ENCODE peak calls at places on chromosomes 1 and 21, in ten cellular contexts. W, J, K, V, G, B, O, T, N and Q are unnamed samples.

GRCh38 chr1:47703981-47704596 is 266.2 kb downstream of the FOXD2 start:
- DNase-seq in V (peak), J (peak), K (no peak), N (no peak), T (no peak), B (no peak), G (no peak), O (no peak), W (no peak), Q (no peak)

GRCh38 chr1:167474191-167474641 is 44.1 kb downstream of the CD247 start:
- DNase-seq in V (peak), O (no peak), K (no peak), W (no peak), B (no peak), G (no peak), J (no peak), T (no peak), N (no peak), Q (no peak)

GRCh38 chr21:36839123-36839522 is 127.3 kb downstream of the HLCS start:
- DNase-seq in W (no peak), K (no peak), V (no peak), G (no peak), B (no peak), T (no peak), J (no peak), N (no peak), O (no peak), Q (no peak)

GRCh38 chr1:235588916-235589515 is 60.6 kb downstream of the GNG4 start:
- DNase-seq in T (no peak), J (peak), G (no peak), V (no peak), W (no peak), B (no peak), K (no peak), N (no peak), O (no peak), Q (no peak)

GRCh38 chr1:227774051-227774720 is 39.0 kb downstream of the SNAP47 start:
- DNase-seq in J (no peak), N (peak), K (no peak), T (no peak), O (no peak), W (no peak), B (no peak), V (peak), G (no peak), Q (no peak)

GRCh38 chr1:211632117-211632807 is 43.2 kb downstream of the NEK2 start:
- DNase-seq in T (no peak), V (no peak), O (no peak), G (no peak), K (no peak), J (no peak), W (no peak), B (no peak), N (no peak), Q (no peak)

GRCh38 chr1:98389809-98390208 is 271.7 kb upstream of the SNX7 start:
- DNase-seq in O (no peak), K (no peak), V (no peak), B (no peak), G (no peak), T (no peak), J (no peak), W (no peak), N (no peak), Q (no peak)

GRCh38 chr1:185045793-185046441 is 559 bp downstream of the RNF2 start:
- DNase-seq in K (no peak), W (peak), O (peak), G (peak), T (peak), N (peak), V (peak), J (peak), B (no peak), Q (no peak)

GRCh38 chr1:80214888-80215540 is 1208.5 kb upstream of the ADGRL4 start:
- DNase-seq in O (no peak), V (no peak), G (no peak), J (no peak), K (no peak), N (no peak), T (no peak), W (no peak), B (no peak), Q (no peak)

GRCh38 chr1:10459185-10459584 is 9.4 kb downstream of the CORT start:
- DNase-seq in T (no peak), V (no peak), K (no peak), N (no peak), W (no peak), G (no peak), O (peak), B (no peak), J (peak), Q (no peak)

GRCh38 chr21:35611752-35612151 is 448.6 kb downstream of the SETD4 start:
- DNase-seq in W (no peak), N (no peak), B (no peak), V (no peak), T (no peak), G (no peak), K (no peak), J (no peak), O (no peak), Q (no peak)

GRCh38 chr1:81690881-81691453 is 109.8 kb upstream of the ADGRL2 start:
- DNase-seq in T (no peak), V (no peak), K (no peak), B (no peak), W (no peak), O (no peak), G (no peak), J (no peak), N (no peak), Q (no peak)

GRCh38 chr1:209850342-209850979 is 22.7 kb downstream of the UTP25 start:
- DNase-seq in J (peak), K (peak), O (peak), B (no peak), T (peak), N (no peak), W (peak), V (peak), G (peak), Q (peak)

GRCh38 chr1:12405325-12406217 is 175.7 kb downstream of the VPS13D start:
- DNase-seq in K (no peak), T (no peak), O (no peak), B (no peak), G (no peak), W (peak), J (no peak), N (no peak), V (no peak), Q (peak)

GRCh38 chr1:7247683-7248401 is 462.6 kb downstream of the CAMTA1 start:
- DNase-seq in V (no peak), G (no peak), W (no peak), J (no peak), K (no peak), B (no peak), O (no peak), N (no peak), T (no peak), Q (no peak)

GRCh38 chr1:116991918-116992317 is 9.6 kb upstream of the CD101 start:
- DNase-seq in J (no peak), B (no peak), W (no peak), V (no peak), O (no peak), N (no peak), K (no peak), G (no peak), T (no peak), Q (no peak)